ENCODE peak calls at places on chromosomes 13 and 19, in five cellular contexts. P is stimulated activated CD8-positive, alpha-beta memory T cell treated with anti-CD3 and anti-CD28 coated beads, Interleukin-7, amount 100 ng/mL, for 4 hours; C is NCI-H510A treated with DMSO at 0.1 percent for 48 hours; L is stimulated activated CD4-positive, alpha-beta T cell treated with anti-CD3 and anti-CD28 coated beads, Interleukin-1b, Interleukin-23, amount 100 ng/mL, for 4 hours; T is body of pancreas. W is an unnamed sample.

GRCh38 chr13:27006519-27007161 is 165.0 kb downstream of the USP12 start:
- DNase-seq in P (no peak), L (no peak), T (peak), C (peak), W (no peak)

GRCh38 chr13:33322474-33322827 is 36.9 kb upstream of the STARD13 start:
- DNase-seq in C (no peak), P (no peak), L (no peak), T (peak), W (no peak)

GRCh38 chr19:29233591-29233990 is 20.6 kb upstream of the UQCRFS1 start:
- DNase-seq in T (peak), C (no peak), P (no peak), L (no peak), W (no peak)

GRCh38 chr13:114104626-114105350 is 27.6 kb downstream of the RASA3 start:
- DNase-seq in T (no peak), L (no peak), P (no peak), C (no peak), W (no peak)

GRCh38 chr19:11382898-11383705 is 1.0 kb downstream of the EPOR start:
- DNase-seq in T (peak), P (peak), C (peak), L (peak), W (no peak)

GRCh38 chr19:15623711-15624318 is 8.8 kb downstream of the CYP4F8 start:
- DNase-seq in C (no peak), T (no peak), P (no peak), L (no peak), W (no peak)

GRCh38 chr13:27151798-27152599 is 19.6 kb downstream of the USP12 start:
- DNase-seq in P (no peak), T (no peak), L (no peak), C (no peak), W (no peak)

GRCh38 chr19:6276447-6276846 is 3.3 kb downstream of the MLLT1 start:
- DNase-seq in P (no peak), L (no peak), T (peak), C (no peak), W (no peak)

GRCh38 chr13:21123956-21124355 is 52.4 kb downstream of the SKA3 start:
- DNase-seq in L (no peak), C (no peak), P (no peak), T (no peak), W (no peak)